ENCODE peak calls at places on chromosome 7, in eight cellular contexts. One of them, this sample, is unnamed.

GRCh38 chr7:126819197-126819484 is 433.6 kb downstream of the GRM8 start:
- DNase-seq in head of caudate nucleus: no peak
- DNase-seq in ELR: no peak
- DNase-seq in HL-60: no peak
- DNase-seq in LHCN-M2: no peak
- DNase-seq in Kasumi-1: no peak
- DNase-seq in activated T-helper 1 cell treated with anti-CD3 and anti-CD28 coated beads, Interleukin-12 subunit alpha, Interleukin-12 subunit beta, Interleukin-2, Interleukin-4 antibody, amounts not matched to agents 30 ng/mL and 10 ng/mL and 1 ng/mL, durations not matched to agents 14 hours and 24 hours and 36 hours: no peak
- DNase-seq in ecto neural progenitor cell: no peak
- DNase-seq in this sample: no peak

GRCh38 chr7:73880755-73881328 is 19.9 kb downstream of the TMEM270 start:
- DNase-seq in head of caudate nucleus: no peak
- DNase-seq in ELR: no peak
- DNase-seq in HL-60: no peak
- DNase-seq in LHCN-M2: no peak
- DNase-seq in Kasumi-1: no peak
- DNase-seq in activated T-helper 1 cell treated with anti-CD3 and anti-CD28 coated beads, Interleukin-12 subunit alpha, Interleukin-12 subunit beta, Interleukin-2, Interleukin-4 antibody, amounts not matched to agents 30 ng/mL and 10 ng/mL and 1 ng/mL, durations not matched to agents 14 hours and 24 hours and 36 hours: no peak
- DNase-seq in ecto neural progenitor cell: no peak
- DNase-seq in this sample: no peak

GRCh38 chr7:115879171-115879570 is 151.4 kb downstream of the TFEC start:
- DNase-seq in head of caudate nucleus: no peak
- DNase-seq in ELR: no peak
- DNase-seq in HL-60: no peak
- DNase-seq in LHCN-M2: no peak
- DNase-seq in Kasumi-1: no peak
- DNase-seq in activated T-helper 1 cell treated with anti-CD3 and anti-CD28 coated beads, Interleukin-12 subunit alpha, Interleukin-12 subunit beta, Interleukin-2, Interleukin-4 antibody, amounts not matched to agents 30 ng/mL and 10 ng/mL and 1 ng/mL, durations not matched to agents 14 hours and 24 hours and 36 hours: no peak
- DNase-seq in ecto neural progenitor cell: no peak
- DNase-seq in this sample: no peak

GRCh38 chr7:134619627-134620331 is 26.9 kb upstream of the BPGM start:
- DNase-seq in head of caudate nucleus: no peak
- DNase-seq in ELR: peak
- DNase-seq in HL-60: no peak
- DNase-seq in LHCN-M2: peak
- DNase-seq in Kasumi-1: no peak
- DNase-seq in activated T-helper 1 cell treated with anti-CD3 and anti-CD28 coated beads, Interleukin-12 subunit alpha, Interleukin-12 subunit beta, Interleukin-2, Interleukin-4 antibody, amounts not matched to agents 30 ng/mL and 10 ng/mL and 1 ng/mL, durations not matched to agents 14 hours and 24 hours and 36 hours: no peak
- DNase-seq in ecto neural progenitor cell: no peak
- DNase-seq in this sample: no peak

GRCh38 chr7:66921396-66921917 is 432 bp downstream of the TMEM248 start:
- DNase-seq in head of caudate nucleus: no peak
- DNase-seq in ELR: peak
- DNase-seq in HL-60: no peak
- DNase-seq in LHCN-M2: peak
- DNase-seq in Kasumi-1: no peak
- DNase-seq in activated T-helper 1 cell treated with anti-CD3 and anti-CD28 coated beads, Interleukin-12 subunit alpha, Interleukin-12 subunit beta, Interleukin-2, Interleukin-4 antibody, amounts not matched to agents 30 ng/mL and 10 ng/mL and 1 ng/mL, durations not matched to agents 14 hours and 24 hours and 36 hours: no peak
- DNase-seq in ecto neural progenitor cell: peak
- DNase-seq in this sample: peak

GRCh38 chr7:45662018-45662417 is 87.8 kb downstream of the ADCY1 start:
- DNase-seq in head of caudate nucleus: peak
- DNase-seq in ELR: no peak
- DNase-seq in HL-60: no peak
- DNase-seq in LHCN-M2: no peak
- DNase-seq in Kasumi-1: no peak
- DNase-seq in activated T-helper 1 cell treated with anti-CD3 and anti-CD28 coated beads, Interleukin-12 subunit alpha, Interleukin-12 subunit beta, Interleukin-2, Interleukin-4 antibody, amounts not matched to agents 30 ng/mL and 10 ng/mL and 1 ng/mL, durations not matched to agents 14 hours and 24 hours and 36 hours: no peak
- DNase-seq in ecto neural progenitor cell: peak
- DNase-seq in this sample: no peak

GRCh38 chr7:7889791-7890568 is 78.6 kb upstream of the GLCCI1 start:
- DNase-seq in head of caudate nucleus: no peak
- DNase-seq in ELR: peak
- DNase-seq in HL-60: no peak
- DNase-seq in LHCN-M2: no peak
- DNase-seq in Kasumi-1: no peak
- DNase-seq in activated T-helper 1 cell treated with anti-CD3 and anti-CD28 coated beads, Interleukin-12 subunit alpha, Interleukin-12 subunit beta, Interleukin-2, Interleukin-4 antibody, amounts not matched to agents 30 ng/mL and 10 ng/mL and 1 ng/mL, durations not matched to agents 14 hours and 24 hours and 36 hours: no peak
- DNase-seq in ecto neural progenitor cell: no peak
- DNase-seq in this sample: no peak

GRCh38 chr7:27172388-27172774 is 1.7 kb downstream of the HOXA10 start:
- DNase-seq in head of caudate nucleus: no peak
- DNase-seq in ELR: peak
- DNase-seq in HL-60: no peak
- DNase-seq in LHCN-M2: no peak
- DNase-seq in Kasumi-1: peak
- DNase-seq in activated T-helper 1 cell treated with anti-CD3 and anti-CD28 coated beads, Interleukin-12 subunit alpha, Interleukin-12 subunit beta, Interleukin-2, Interleukin-4 antibody, amounts not matched to agents 30 ng/mL and 10 ng/mL and 1 ng/mL, durations not matched to agents 14 hours and 24 hours and 36 hours: no peak
- DNase-seq in ecto neural progenitor cell: no peak
- DNase-seq in this sample: peak

GRCh38 chr7:85719981-85720963 is 533.4 kb upstream of the SEMA3D start:
- DNase-seq in head of caudate nucleus: no peak
- DNase-seq in ELR: peak
- DNase-seq in HL-60: peak
- DNase-seq in LHCN-M2: no peak
- DNase-seq in Kasumi-1: no peak
- DNase-seq in activated T-helper 1 cell treated with anti-CD3 and anti-CD28 coated beads, Interleukin-12 subunit alpha, Interleukin-12 subunit beta, Interleukin-2, Interleukin-4 antibody, amounts not matched to agents 30 ng/mL and 10 ng/mL and 1 ng/mL, durations not matched to agents 14 hours and 24 hours and 36 hours: no peak
- DNase-seq in ecto neural progenitor cell: no peak
- DNase-seq in this sample: no peak

GRCh38 chr7:7554021-7554432 is 12.7 kb upstream of the MIOS start:
- DNase-seq in head of caudate nucleus: no peak
- DNase-seq in ELR: peak
- DNase-seq in HL-60: no peak
- DNase-seq in LHCN-M2: peak
- DNase-seq in Kasumi-1: no peak
- DNase-seq in activated T-helper 1 cell treated with anti-CD3 and anti-CD28 coated beads, Interleukin-12 subunit alpha, Interleukin-12 subunit beta, Interleukin-2, Interleukin-4 antibody, amounts not matched to agents 30 ng/mL and 10 ng/mL and 1 ng/mL, durations not matched to agents 14 hours and 24 hours and 36 hours: no peak
- DNase-seq in ecto neural progenitor cell: no peak
- DNase-seq in this sample: no peak

GRCh38 chr7:143419880-143420279 is 11.2 kb upstream of the EPHA1 start:
- DNase-seq in head of caudate nucleus: no peak
- DNase-seq in ELR: no peak
- DNase-seq in HL-60: no peak
- DNase-seq in LHCN-M2: no peak
- DNase-seq in Kasumi-1: no peak
- DNase-seq in activated T-helper 1 cell treated with anti-CD3 and anti-CD28 coated beads, Interleukin-12 subunit alpha, Interleukin-12 subunit beta, Interleukin-2, Interleukin-4 antibody, amounts not matched to agents 30 ng/mL and 10 ng/mL and 1 ng/mL, durations not matched to agents 14 hours and 24 hours and 36 hours: no peak
- DNase-seq in ecto neural progenitor cell: no peak
- DNase-seq in this sample: no peak

GRCh38 chr7:620052-620451 is 100.4 kb upstream of the PDGFA start:
- DNase-seq in head of caudate nucleus: no peak
- DNase-seq in ELR: peak
- DNase-seq in HL-60: no peak
- DNase-seq in LHCN-M2: peak
- DNase-seq in Kasumi-1: no peak
- DNase-seq in activated T-helper 1 cell treated with anti-CD3 and anti-CD28 coated beads, Interleukin-12 subunit alpha, Interleukin-12 subunit beta, Interleukin-2, Interleukin-4 antibody, amounts not matched to agents 30 ng/mL and 10 ng/mL and 1 ng/mL, durations not matched to agents 14 hours and 24 hours and 36 hours: no peak
- DNase-seq in ecto neural progenitor cell: no peak
- DNase-seq in this sample: no peak

GRCh38 chr7:120988591-120989299 is at the start of gene CPED1:
- DNase-seq in head of caudate nucleus: peak
- DNase-seq in ELR: peak
- DNase-seq in HL-60: no peak
- DNase-seq in LHCN-M2: peak
- DNase-seq in Kasumi-1: peak
- DNase-seq in activated T-helper 1 cell treated with anti-CD3 and anti-CD28 coated beads, Interleukin-12 subunit alpha, Interleukin-12 subunit beta, Interleukin-2, Interleukin-4 antibody, amounts not matched to agents 30 ng/mL and 10 ng/mL and 1 ng/mL, durations not matched to agents 14 hours and 24 hours and 36 hours: peak
- DNase-seq in ecto neural progenitor cell: peak
- DNase-seq in this sample: peak

GRCh38 chr7:87173456-87173855 is 21.2 kb downstream of the DMTF1 start:
- DNase-seq in head of caudate nucleus: no peak
- DNase-seq in ELR: no peak
- DNase-seq in HL-60: no peak
- DNase-seq in LHCN-M2: no peak
- DNase-seq in Kasumi-1: no peak
- DNase-seq in activated T-helper 1 cell treated with anti-CD3 and anti-CD28 coated beads, Interleukin-12 subunit alpha, Interleukin-12 subunit beta, Interleukin-2, Interleukin-4 antibody, amounts not matched to agents 30 ng/mL and 10 ng/mL and 1 ng/mL, durations not matched to agents 14 hours and 24 hours and 36 hours: no peak
- DNase-seq in ecto neural progenitor cell: no peak
- DNase-seq in this sample: no peak

GRCh38 chr7:55246181-55246580 is 119.0 kb upstream of the LANCL2 start:
- DNase-seq in head of caudate nucleus: no peak
- DNase-seq in ELR: peak
- DNase-seq in HL-60: no peak
- DNase-seq in LHCN-M2: peak
- DNase-seq in Kasumi-1: no peak
- DNase-seq in activated T-helper 1 cell treated with anti-CD3 and anti-CD28 coated beads, Interleukin-12 subunit alpha, Interleukin-12 subunit beta, Interleukin-2, Interleukin-4 antibody, amounts not matched to agents 30 ng/mL and 10 ng/mL and 1 ng/mL, durations not matched to agents 14 hours and 24 hours and 36 hours: no peak
- DNase-seq in ecto neural progenitor cell: no peak
- DNase-seq in this sample: no peak

GRCh38 chr7:95772298-95772770 is at the start of gene DYNC1I1:
- DNase-seq in head of caudate nucleus: peak
- DNase-seq in ELR: peak
- DNase-seq in HL-60: peak
- DNase-seq in LHCN-M2: peak
- DNase-seq in Kasumi-1: peak
- DNase-seq in activated T-helper 1 cell treated with anti-CD3 and anti-CD28 coated beads, Interleukin-12 subunit alpha, Interleukin-12 subunit beta, Interleukin-2, Interleukin-4 antibody, amounts not matched to agents 30 ng/mL and 10 ng/mL and 1 ng/mL, durations not matched to agents 14 hours and 24 hours and 36 hours: peak
- DNase-seq in ecto neural progenitor cell: peak
- DNase-seq in this sample: peak

GRCh38 chr7:154781369-154782303 is 221.3 kb downstream of the PAXIP1 start:
- DNase-seq in head of caudate nucleus: no peak
- DNase-seq in ELR: no peak
- DNase-seq in HL-60: no peak
- DNase-seq in LHCN-M2: no peak
- DNase-seq in Kasumi-1: no peak
- DNase-seq in activated T-helper 1 cell treated with anti-CD3 and anti-CD28 coated beads, Interleukin-12 subunit alpha, Interleukin-12 subunit beta, Interleukin-2, Interleukin-4 antibody, amounts not matched to agents 30 ng/mL and 10 ng/mL and 1 ng/mL, durations not matched to agents 14 hours and 24 hours and 36 hours: no peak
- DNase-seq in ecto neural progenitor cell: no peak
- DNase-seq in this sample: no peak

GRCh38 chr7:137703291-137704010 is 143.3 kb downstream of the DGKI start:
- DNase-seq in head of caudate nucleus: no peak
- DNase-seq in ELR: peak
- DNase-seq in HL-60: no peak
- DNase-seq in LHCN-M2: no peak
- DNase-seq in Kasumi-1: no peak
- DNase-seq in activated T-helper 1 cell treated with anti-CD3 and anti-CD28 coated beads, Interleukin-12 subunit alpha, Interleukin-12 subunit beta, Interleukin-2, Interleukin-4 antibody, amounts not matched to agents 30 ng/mL and 10 ng/mL and 1 ng/mL, durations not matched to agents 14 hours and 24 hours and 36 hours: no peak
- DNase-seq in ecto neural progenitor cell: no peak
- DNase-seq in this sample: no peak

GRCh38 chr7:120404042-120404441 is 131.1 kb downstream of the KCND2 start:
- DNase-seq in head of caudate nucleus: no peak
- DNase-seq in ELR: no peak
- DNase-seq in HL-60: no peak
- DNase-seq in LHCN-M2: no peak
- DNase-seq in Kasumi-1: no peak
- DNase-seq in activated T-helper 1 cell treated with anti-CD3 and anti-CD28 coated beads, Interleukin-12 subunit alpha, Interleukin-12 subunit beta, Interleukin-2, Interleukin-4 antibody, amounts not matched to agents 30 ng/mL and 10 ng/mL and 1 ng/mL, durations not matched to agents 14 hours and 24 hours and 36 hours: no peak
- DNase-seq in ecto neural progenitor cell: no peak
- DNase-seq in this sample: no peak

GRCh38 chr7:31955021-31955420 is 115.2 kb downstream of the PDE1C start:
- DNase-seq in head of caudate nucleus: no peak
- DNase-seq in ELR: peak
- DNase-seq in HL-60: no peak
- DNase-seq in LHCN-M2: no peak
- DNase-seq in Kasumi-1: no peak
- DNase-seq in activated T-helper 1 cell treated with anti-CD3 and anti-CD28 coated beads, Interleukin-12 subunit alpha, Interleukin-12 subunit beta, Interleukin-2, Interleukin-4 antibody, amounts not matched to agents 30 ng/mL and 10 ng/mL and 1 ng/mL, durations not matched to agents 14 hours and 24 hours and 36 hours: no peak
- DNase-seq in ecto neural progenitor cell: no peak
- DNase-seq in this sample: no peak

GRCh38 chr7:40008218-40008815 is 58.3 kb downstream of the CDK13 start:
- DNase-seq in head of caudate nucleus: no peak
- DNase-seq in ELR: peak
- DNase-seq in HL-60: no peak
- DNase-seq in LHCN-M2: peak
- DNase-seq in Kasumi-1: no peak
- DNase-seq in activated T-helper 1 cell treated with anti-CD3 and anti-CD28 coated beads, Interleukin-12 subunit alpha, Interleukin-12 subunit beta, Interleukin-2, Interleukin-4 antibody, amounts not matched to agents 30 ng/mL and 10 ng/mL and 1 ng/mL, durations not matched to agents 14 hours and 24 hours and 36 hours: no peak
- DNase-seq in ecto neural progenitor cell: no peak
- DNase-seq in this sample: no peak

GRCh38 chr7:82477733-82478515 is 34.3 kb upstream of the CACNA2D1 start:
- DNase-seq in head of caudate nucleus: no peak
- DNase-seq in ELR: no peak
- DNase-seq in HL-60: no peak
- DNase-seq in LHCN-M2: peak
- DNase-seq in Kasumi-1: no peak
- DNase-seq in activated T-helper 1 cell treated with anti-CD3 and anti-CD28 coated beads, Interleukin-12 subunit alpha, Interleukin-12 subunit beta, Interleukin-2, Interleukin-4 antibody, amounts not matched to agents 30 ng/mL and 10 ng/mL and 1 ng/mL, durations not matched to agents 14 hours and 24 hours and 36 hours: no peak
- DNase-seq in ecto neural progenitor cell: no peak
- DNase-seq in this sample: no peak

This sample was measured in activated B cell treated with CpG ODN at 0.5 μM for 24 hours.